ENCODE peak calls at places on chromosomes 1 and 21, in five cellular contexts. Z is HTR-8/SVneo, H is memory B cell, B is immature natural killer cell, Q is cardiac septum. L is an unnamed sample.

GRCh38 chr1:22500476-22500875 is 48.8 kb downstream of the ZBTB40 start:
- DNase-seq in H (no peak), B (no peak), Z (peak; percentile 4), Q (no peak), L (no peak)

GRCh38 chr1:25572708-25573590 is 29.5 kb downstream of the LDLRAP1 start:
- DNase-seq in Z (peak; percentile 65), H (peak; percentile 50), Q (no peak), B (peak; percentile 31), L (no peak)

GRCh38 chr21:38806153-38806941 is 618 bp downstream of the ETS2 start:
- DNase-seq in B (peak; percentile 13), Z (no peak), Q (no peak), H (peak; percentile 23), L (no peak)

GRCh38 chr1:108120163-108120562 is 80.0 kb downstream of the SLC25A24 start:
- DNase-seq in H (no peak), Q (no peak), Z (no peak), B (no peak), L (no peak)

GRCh38 chr1:202806845-202807366 is 1.3 kb downstream of the KDM5B start:
- DNase-seq in Q (no peak), H (peak; percentile 24), B (peak; percentile 13), Z (no peak), L (no peak)

GRCh38 chr1:9774744-9775679 is 48.8 kb downstream of the CLSTN1 start:
- DNase-seq in B (no peak), Q (no peak), H (no peak), Z (no peak), L (no peak)

GRCh38 chr21:14306143-14306907 is 76.6 kb downstream of the HSPA13 start:
- DNase-seq in B (no peak), H (no peak), Z (no peak), Q (no peak), L (no peak)

GRCh38 chr1:11078631-11079030 is 18.8 kb upstream of the SRM start:
- DNase-seq in Q (no peak), Z (no peak), B (no peak), H (no peak), L (no peak)

GRCh38 chr1:229620876-229621275 is 5.0 kb downstream of the TAF5L start:
- DNase-seq in H (no peak), Q (no peak), B (no peak), Z (no peak), L (no peak)

GRCh38 chr1:241846862-241847539 is 1.0 kb upstream of the EXO1 start:
- DNase-seq in Q (no peak), H (no peak), B (no peak), Z (no peak), L (no peak)

GRCh38 chr1:85628791-85629531 is 48.4 kb downstream of the CCN1 start:
- DNase-seq in Z (peak; percentile 38), H (no peak), Q (no peak), B (no peak), L (no peak)

GRCh38 chr1:97791251-97791650 is 129.6 kb downstream of the DPYD start:
- DNase-seq in Q (no peak), B (no peak), H (no peak), Z (no peak), L (no peak)

GRCh38 chr1:212062832-212063438 is 27.4 kb downstream of the DTL start:
- DNase-seq in Z (peak; percentile 31), B (peak; percentile 34), H (no peak), Q (no peak), L (no peak)

GRCh38 chr1:39639333-39640130 is at the start of gene HEYL:
- DNase-seq in B (no peak), Q (peak; percentile 91), H (peak; percentile 36), Z (peak; percentile 79), L (peak; percentile 94)

GRCh38 chr1:156616463-156616862 is 2.8 kb upstream of the HAPLN2 start:
- DNase-seq in Q (no peak), Z (peak; percentile 67), H (no peak), B (no peak), L (no peak)

GRCh38 chr1:24555591-24556413 is at the start of gene NCMAP:
- DNase-seq in Q (peak; percentile 72), B (no peak), Z (no peak), H (peak; percentile 42), L (peak; percentile 89)

GRCh38 chr21:45427331-45428271 is 22.6 kb downstream of the COL18A1 start:
- DNase-seq in B (no peak), H (no peak), Q (peak; percentile 83), Z (peak; percentile 98), L (no peak)

GRCh38 chr1:202045699-202046098 is 35.3 kb downstream of the ELF3 start:
- DNase-seq in H (no peak), Z (no peak), Q (no peak), B (no peak), L (no peak)

GRCh38 chr1:34709547-34709946 is 45.3 kb upstream of the GJB5 start:
- DNase-seq in H (no peak), Z (peak; percentile 11), Q (no peak), B (no peak), L (no peak)

GRCh38 chr1:211951856-211952255 is 83.5 kb downstream of the INTS7 start:
- DNase-seq in B (no peak), Q (no peak), Z (peak; percentile 53), H (no peak), L (no peak)

GRCh38 chr1:233016798-233017197 is 66.4 kb downstream of the NTPCR start:
- DNase-seq in Z (no peak), Q (no peak), B (no peak), H (no peak), L (no peak)

GRCh38 chr1:94329276-94329675 is 88.9 kb upstream of the ABCD3 start:
- DNase-seq in H (no peak), Z (no peak), B (no peak), Q (no peak), L (no peak)

GRCh38 chr1:246448373-246448772 is 58.7 kb downstream of the SMYD3 start:
- DNase-seq in Z (no peak), H (no peak), Q (no peak), B (no peak), L (no peak)

GRCh38 chr1:235710665-235711064 is 61.1 kb upstream of the GNG4 start:
- DNase-seq in Z (no peak), H (no peak), B (no peak), Q (no peak), L (no peak)

GRCh38 chr1:50109647-50110075 is 941 bp downstream of the ELAVL4 start:
- DNase-seq in Q (no peak), Z (no peak), B (peak; percentile 1), H (no peak), L (no peak)

GRCh38 chr1:68819190-68819829 is 322.4 kb upstream of the DEPDC1 start:
- DNase-seq in H (no peak), Z (peak; percentile 10), Q (no peak), B (no peak), L (no peak)

GRCh38 chr1:67572217-67572593 is 112.8 kb upstream of the GADD45A start:
- DNase-seq in Q (no peak), H (no peak), B (no peak), Z (no peak), L (no peak)

GRCh38 chr1:226452981-226453380 is 45.1 kb upstream of the PARP1 start:
- DNase-seq in H (no peak), Q (no peak), Z (no peak), B (no peak), L (no peak)

GRCh38 chr1:6918286-6918907 is 133.1 kb downstream of the CAMTA1 start:
- DNase-seq in H (no peak), B (no peak), Q (no peak), Z (no peak), L (peak; percentile 83)

GRCh38 chr21:16302851-16303282 is 573.1 kb downstream of the USP25 start:
- DNase-seq in Z (no peak), H (no peak), Q (no peak), B (no peak), L (no peak)

GRCh38 chr1:76124196-76124595 is 49.6 kb downstream of the ST6GALNAC3 start:
- DNase-seq in Q (no peak), B (no peak), H (no peak), Z (no peak), L (no peak)

GRCh38 chr1:8908388-8909151 is 30.1 kb upstream of the ENO1 start:
- DNase-seq in H (no peak), Q (no peak), Z (no peak), B (no peak), L (no peak)

GRCh38 chr1:58774027-58774426 is 9.8 kb downstream of the JUN start:
- DNase-seq in Q (no peak), Z (no peak), B (no peak), H (no peak), L (no peak)

GRCh38 chr1:162381941-162382750 is 618 bp downstream of the C1orf226 start:
- DNase-seq in Z (no peak), H (no peak), B (no peak), Q (no peak), L (peak; percentile 78)

GRCh38 chr1:45957684-45958083 is 154.3 kb downstream of the MAST2 start:
- DNase-seq in B (no peak), Q (no peak), H (no peak), Z (no peak), L (no peak)

GRCh38 chr1:234781241-234782056 is 171.5 kb upstream of the IRF2BP2 start:
- DNase-seq in B (no peak), H (no peak), Z (no peak), Q (no peak), L (peak; percentile 90)

GRCh38 chr1:66261370-66261769 is 272.6 kb upstream of the SGIP1 start:
- DNase-seq in B (no peak), H (no peak), Z (no peak), Q (no peak), L (no peak)

GRCh38 chr1:12435639-12436344 is 182.2 kb downstream of the DHRS3 start:
- DNase-seq in Q (no peak), H (no peak), Z (no peak), B (peak; percentile 58), L (no peak)

GRCh38 chr21:38170283-38170682 is 86.5 kb upstream of the KCNJ15 start:
- DNase-seq in H (no peak), Z (peak; percentile 35), Q (no peak), B (no peak), L (no peak)